ENCODE peak calls at places on chromosomes 1 and 21, in nine cellular contexts. R, N, Y, M, H, K, E, S and T are unnamed samples.

GRCh38 chr21:26070822-26071425 is 99.6 kb downstream of the APP start:
- DNase-seq in R (no peak), N (peak), Y (no peak), M (no peak), H (no peak), K (peak), E (no peak), S (peak), T (no peak)

GRCh38 chr1:67044631-67045270 is 9.2 kb downstream of the SLC35D1 start:
- DNase-seq in R (no peak), N (no peak), Y (no peak), M (no peak), H (no peak), K (no peak), E (no peak), S (peak), T (no peak)

GRCh38 chr1:179091691-179092165 is 9.9 kb downstream of the TOR3A start:
- DNase-seq in R (no peak), N (no peak), Y (peak), M (no peak), H (no peak), K (no peak), E (no peak), S (peak), T (peak)

GRCh38 chr1:6809461-6809860 is 24.2 kb downstream of the CAMTA1 start:
- DNase-seq in R (no peak), N (no peak), Y (no peak), M (no peak), H (no peak), K (no peak), E (no peak), S (no peak), T (no peak)

GRCh38 chr1:25099343-25099951 is 132.9 kb downstream of the SYF2 start:
- DNase-seq in R (no peak), N (no peak), Y (no peak), M (no peak), H (no peak), K (no peak), E (peak), S (no peak), T (no peak)

GRCh38 chr1:181219938-181220337 is 131.4 kb downstream of the IER5 start:
- DNase-seq in R (no peak), N (no peak), Y (no peak), M (peak), H (no peak), K (no peak), E (no peak), S (no peak), T (no peak)

GRCh38 chr1:172826096-172826741 is 167.3 kb downstream of the FASLG start:
- DNase-seq in R (no peak), N (peak), Y (no peak), M (peak), H (no peak), K (peak), E (no peak), S (peak), T (no peak)

GRCh38 chr1:111603979-111604378 is 15.6 kb upstream of the RAP1A start:
- DNase-seq in R (no peak), N (no peak), Y (no peak), M (no peak), H (peak), K (no peak), E (peak), S (no peak), T (no peak)

GRCh38 chr1:230581446-230582079 is 60.7 kb upstream of the COG2 start:
- DNase-seq in R (no peak), N (no peak), Y (no peak), M (no peak), H (no peak), K (no peak), E (no peak), S (no peak), T (no peak)

GRCh38 chr1:951364-951763 is 7.7 kb downstream of the NOC2L start:
- DNase-seq in R (no peak), N (no peak), Y (no peak), M (no peak), H (no peak), K (no peak), E (no peak), S (peak), T (no peak)

GRCh38 chr1:53580009-53580400 is 120.8 kb downstream of the DMRTB1 start:
- DNase-seq in R (no peak), N (no peak), Y (no peak), M (no peak), H (no peak), K (no peak), E (no peak), S (no peak), T (no peak)

GRCh38 chr1:41003640-41004220 is 17.8 kb downstream of the SLFNL1 start:
- DNase-seq in R (peak), N (peak), Y (peak), M (peak), H (peak), K (peak), E (peak), S (peak), T (peak)

GRCh38 chr1:219041141-219041540 is 132.5 kb upstream of the LYPLAL1 start:
- DNase-seq in R (no peak), N (no peak), Y (no peak), M (no peak), H (no peak), K (no peak), E (no peak), S (peak), T (no peak)

GRCh38 chr1:196590959-196591358 is 17.3 kb downstream of the KCNT2 start:
- DNase-seq in R (no peak), N (no peak), Y (no peak), M (no peak), H (no peak), K (no peak), E (no peak), S (no peak), T (no peak)

GRCh38 chr1:20233866-20234265 is 47.5 kb upstream of the PLA2G2C start:
- DNase-seq in R (no peak), N (no peak), Y (no peak), M (no peak), H (no peak), K (no peak), E (no peak), S (no peak), T (no peak)

GRCh38 chr1:12798911-12799310 is 7.7 kb downstream of the PRAMEF1 start:
- DNase-seq in R (no peak), N (no peak), Y (no peak), M (peak), H (no peak), K (no peak), E (no peak), S (no peak), T (no peak)

GRCh38 chr1:156942576-156942975 is 22.1 kb downstream of the LRRC71 start:
- DNase-seq in R (no peak), N (no peak), Y (no peak), M (no peak), H (no peak), K (no peak), E (no peak), S (no peak), T (no peak)

GRCh38 chr1:182146286-182146685 is 84.8 kb upstream of the ZNF648 start:
- DNase-seq in R (no peak), N (no peak), Y (no peak), M (no peak), H (no peak), K (no peak), E (no peak), S (no peak), T (peak)

GRCh38 chr1:199857103-199857502 is 170.4 kb upstream of the NR5A2 start:
- DNase-seq in R (no peak), N (no peak), Y (no peak), M (peak), H (no peak), K (peak), E (no peak), S (peak), T (no peak)

GRCh38 chr1:114468710-114469468 is 42.1 kb downstream of the TRIM33 start:
- DNase-seq in R (no peak), N (peak), Y (no peak), M (peak), H (no peak), K (no peak), E (no peak), S (no peak), T (no peak)

GRCh38 chr1:239421810-239422209 is 35.4 kb downstream of the CHRM3 start:
- DNase-seq in R (no peak), N (no peak), Y (no peak), M (no peak), H (no peak), K (no peak), E (no peak), S (no peak), T (no peak)

GRCh38 chr1:116934586-116935207 is 25.0 kb downstream of the PTGFRN start:
- DNase-seq in R (no peak), N (no peak), Y (no peak), M (no peak), H (no peak), K (no peak), E (no peak), S (peak), T (no peak)

GRCh38 chr1:244022301-244022700 is 28.8 kb upstream of the ZBTB18 start:
- DNase-seq in R (no peak), N (no peak), Y (no peak), M (no peak), H (no peak), K (no peak), E (no peak), S (peak), T (no peak)

GRCh38 chr1:155176544-155177071 is 3.0 kb downstream of the TRIM46 start:
- DNase-seq in R (peak), N (peak), Y (peak), M (peak), H (peak), K (peak), E (peak), S (peak), T (peak)

GRCh38 chr1:160726498-160727391 is 12.3 kb upstream of the SLAMF7 start:
- DNase-seq in R (peak), N (peak), Y (no peak), M (peak), H (peak), K (peak), E (peak), S (peak), T (peak)

GRCh38 chr1:56507925-56508522 is 71.3 kb downstream of the PLPP3 start:
- DNase-seq in R (no peak), N (no peak), Y (peak), M (no peak), H (no peak), K (no peak), E (no peak), S (no peak), T (no peak)

GRCh38 chr1:225319951-225320350 is 107.9 kb downstream of the LBR start:
- DNase-seq in R (no peak), N (no peak), Y (no peak), M (no peak), H (no peak), K (no peak), E (no peak), S (no peak), T (no peak)